ENCODE peak calls at places on chromosomes 12 and 14, in seven cellular contexts. R is HFFc6; U is right atrium auricular region; H is Jurkat, Clone E6-1; C is T-cell; I is AG20443; P is NCI-H1436 treated with DMSO at 0.1 percent for 48 hours. S is an unnamed sample.

GRCh38 chr14:95291859-95292542 is 27.7 kb downstream of the CLMN start:
- DNase-seq in R (no peak), U (peak), H (no peak), C (no peak), I (no peak), P (peak), S (no peak)

GRCh38 chr12:1565172-1565571 is 29.2 kb downstream of the FBXL14 start:
- DNase-seq in R (no peak), U (no peak), H (no peak), C (no peak), I (no peak), P (no peak), S (no peak)

GRCh38 chr12:51342416-51342815 is 4.1 kb downstream of the CELA1 start:
- DNase-seq in R (no peak), U (no peak), H (no peak), C (no peak), I (no peak), P (no peak), S (no peak)

GRCh38 chr12:54983536-54984102 is 943 bp downstream of the TESPA1 start:
- DNase-seq in R (no peak), U (no peak), H (no peak), C (no peak), I (no peak), P (no peak), S (peak)

GRCh38 chr12:132084681-132085635 is 59.2 kb downstream of the DDX51 start:
- DNase-seq in R (peak), U (peak), H (no peak), C (peak), I (peak), P (no peak), S (peak)

GRCh38 chr12:49827351-49828099 is 688 bp downstream of the NCKAP5L start:
- DNase-seq in R (peak), U (no peak), H (peak), C (peak), I (peak), P (no peak), S (peak)

GRCh38 chr12:60230103-60230502 is 634.3 kb downstream of the SLC16A7 start:
- DNase-seq in R (peak), U (no peak), H (no peak), C (no peak), I (peak), P (no peak), S (no peak)

GRCh38 chr12:43812926-43813325 is 6.8 kb upstream of the TWF1 start:
- DNase-seq in R (peak), U (no peak), H (no peak), C (no peak), I (no peak), P (no peak), S (no peak)

GRCh38 chr14:95303552-95303951 is 16.2 kb downstream of the CLMN start:
- DNase-seq in R (no peak), U (no peak), H (no peak), C (no peak), I (no peak), P (no peak), S (no peak)

GRCh38 chr12:6765048-6765633 is 1.0 kb upstream of the PTMS start:
- DNase-seq in R (no peak), U (no peak), H (no peak), C (no peak), I (no peak), P (no peak), S (no peak)

GRCh38 chr12:91922674-91923073 is 223.0 kb downstream of the BTG1 start:
- DNase-seq in R (no peak), U (no peak), H (no peak), C (no peak), I (no peak), P (no peak), S (no peak)

GRCh38 chr12:32502693-32503510 is 103.5 kb downstream of the FGD4 start:
- DNase-seq in R (no peak), U (no peak), H (no peak), C (no peak), I (peak), P (no peak), S (no peak)

GRCh38 chr12:120710805-120711296 is 593 bp downstream of the UNC119B start:
- DNase-seq in R (no peak), U (no peak), H (no peak), C (no peak), I (peak), P (no peak), S (peak)

GRCh38 chr14:49970474-49971147 is 77.7 kb downstream of the ARF6 start:
- DNase-seq in R (no peak), U (peak), H (no peak), C (no peak), I (no peak), P (no peak), S (no peak)

GRCh38 chr12:72673853-72674252 is 401.7 kb downstream of the TRHDE start:
- DNase-seq in R (no peak), U (no peak), H (no peak), C (no peak), I (no peak), P (no peak), S (no peak)

GRCh38 chr14:96246535-96246839 is 9.5 kb upstream of the BDKRB1 start:
- DNase-seq in R (peak), U (no peak), H (no peak), C (no peak), I (peak), P (no peak), S (no peak)

GRCh38 chr12:112803620-112804279 is 12.2 kb downstream of the RPH3A start:
- DNase-seq in R (no peak), U (no peak), H (no peak), C (no peak), I (no peak), P (no peak), S (no peak)

GRCh38 chr14:86794689-86795088 is 1198.3 kb downstream of the GALC start:
- DNase-seq in R (no peak), U (no peak), H (no peak), C (no peak), I (no peak), P (no peak), S (no peak)

GRCh38 chr12:67919406-67919805 is 69.8 kb upstream of the IFNG-AS1 start:
- DNase-seq in R (peak), U (no peak), H (no peak), C (no peak), I (peak), P (no peak), S (no peak)

GRCh38 chr14:57573193-57573592 is 79.5 kb upstream of the CCDC198 start:
- DNase-seq in R (no peak), U (no peak), H (no peak), C (no peak), I (no peak), P (no peak), S (no peak)

GRCh38 chr12:16347391-16348298 is at the start of gene MGST1:
- DNase-seq in R (peak), U (peak), H (no peak), C (no peak), I (peak), P (no peak), S (no peak)

GRCh38 chr12:1812650-1813302 is 7.6 kb upstream of the LRTM2 start:
- DNase-seq in R (no peak), U (no peak), H (no peak), C (no peak), I (peak), P (no peak), S (peak)

GRCh38 chr12:9184276-9184675 is 23.9 kb downstream of the PZP start:
- DNase-seq in R (no peak), U (no peak), H (no peak), C (no peak), I (no peak), P (no peak), S (no peak)

GRCh38 chr12:76346236-76346635 is 2.0 kb downstream of the BBS10 start:
- DNase-seq in R (no peak), U (no peak), H (no peak), C (no peak), I (no peak), P (no peak), S (no peak)

GRCh38 chr14:100362311-100362927 is 39.3 kb downstream of the SLC25A47 start:
- DNase-seq in R (peak), U (no peak), H (no peak), C (no peak), I (no peak), P (no peak), S (no peak)

GRCh38 chr12:1488908-1489381 is 105.4 kb downstream of the FBXL14 start:
- DNase-seq in R (no peak), U (no peak), H (peak), C (peak), I (peak), P (no peak), S (no peak)

GRCh38 chr12:131900397-131900796 is 6.0 kb downstream of the ULK1 start:
- DNase-seq in R (no peak), U (no peak), H (no peak), C (no peak), I (no peak), P (no peak), S (no peak)

GRCh38 chr12:583251-583869 is 79.9 kb downstream of the NINJ2 start:
- DNase-seq in R (no peak), U (no peak), H (no peak), C (no peak), I (no peak), P (no peak), S (no peak)

GRCh38 chr12:124856132-124856841 is 7.4 kb downstream of the SCARB1 start:
- DNase-seq in R (no peak), U (no peak), H (no peak), C (no peak), I (no peak), P (no peak), S (no peak)

S was measured in CD8-positive, alpha-beta T cell.